ENCODE peak calls at places on chromosomes 11 and 22, in four cellular contexts. One of them, this sample, is unnamed.

GRCh38 chr11:58965246-58965985 is 26.1 kb downstream of the GLYATL1 start:
- DNase-seq in K562: no peak
- DNase-seq in H1: no peak
- DNase-seq in GM12878: no peak
- DNase-seq in this sample: no peak

GRCh38 chr22:36358533-36359171 is 29.1 kb downstream of the MYH9 start:
- DNase-seq in K562: no peak
- DNase-seq in H1: no peak
- DNase-seq in GM12878: no peak
- DNase-seq in this sample: no peak

GRCh38 chr11:20367313-20367948 is 3.9 kb downstream of the HTATIP2 start:
- DNase-seq in K562: peak
- DNase-seq in H1: no peak
- DNase-seq in GM12878: no peak
- DNase-seq in this sample: no peak

GRCh38 chr11:12793506-12793905 is 119.3 kb downstream of the TEAD1 start:
- DNase-seq in K562: no peak
- DNase-seq in H1: no peak
- DNase-seq in GM12878: no peak
- DNase-seq in this sample: no peak

GRCh38 chr11:100753562-100753961 is 66.5 kb downstream of the ARHGAP42 start:
- DNase-seq in K562: no peak
- DNase-seq in H1: no peak
- DNase-seq in GM12878: no peak
- DNase-seq in this sample: no peak

GRCh38 chr11:128669491-128669890 is 24.4 kb upstream of the FLI1 start:
- DNase-seq in K562: no peak
- DNase-seq in H1: no peak
- DNase-seq in GM12878: no peak
- DNase-seq in this sample: no peak

GRCh38 chr11:84969103-84969502 is 658.0 kb downstream of the DLG2 start:
- DNase-seq in K562: no peak
- DNase-seq in H1: no peak
- DNase-seq in GM12878: no peak
- DNase-seq in this sample: no peak

GRCh38 chr11:76626921-76627391 is 43.6 kb downstream of the LRRC32 start:
- DNase-seq in K562: no peak
- DNase-seq in H1: no peak
- DNase-seq in GM12878: peak
- DNase-seq in this sample: no peak

GRCh38 chr11:118918128-118918685 is 7.5 kb downstream of the BCL9L start:
- DNase-seq in K562: peak
- DNase-seq in H1: no peak
- DNase-seq in GM12878: no peak
- DNase-seq in this sample: peak

GRCh38 chr11:82117339-82117738 is 616.3 kb downstream of the FAM181B start:
- DNase-seq in K562: no peak
- DNase-seq in H1: no peak
- DNase-seq in GM12878: no peak
- DNase-seq in this sample: no peak

GRCh38 chr22:35719212-35719869 is 1.7 kb downstream of the APOL5 start:
- DNase-seq in K562: no peak
- DNase-seq in H1: peak
- DNase-seq in GM12878: no peak
- DNase-seq in this sample: no peak

GRCh38 chr22:36910461-36910860 is 3.0 kb upstream of the CSF2RB start:
- DNase-seq in K562: no peak
- DNase-seq in H1: no peak
- DNase-seq in GM12878: no peak
- DNase-seq in this sample: no peak

GRCh38 chr11:121514401-121514981 is 61.7 kb upstream of the SORL1-AS1 start:
- DNase-seq in K562: no peak
- DNase-seq in H1: no peak
- DNase-seq in GM12878: no peak
- DNase-seq in this sample: no peak

GRCh38 chr22:48925450-48925849 is 902.2 kb downstream of the BRD1 start:
- DNase-seq in K562: no peak
- DNase-seq in H1: no peak
- DNase-seq in GM12878: no peak
- DNase-seq in this sample: no peak

GRCh38 chr22:48929276-48929790 is 898.3 kb downstream of the BRD1 start:
- DNase-seq in K562: no peak
- DNase-seq in H1: peak
- DNase-seq in GM12878: no peak
- DNase-seq in this sample: no peak

GRCh38 chr22:48923909-48924475 is 903.7 kb downstream of the BRD1 start:
- DNase-seq in K562: no peak
- DNase-seq in H1: peak
- DNase-seq in GM12878: no peak
- DNase-seq in this sample: no peak

GRCh38 chr22:48927591-48927990 is 900.1 kb downstream of the BRD1 start:
- DNase-seq in K562: no peak
- DNase-seq in H1: peak
- DNase-seq in GM12878: no peak
- DNase-seq in this sample: no peak

DNA sequence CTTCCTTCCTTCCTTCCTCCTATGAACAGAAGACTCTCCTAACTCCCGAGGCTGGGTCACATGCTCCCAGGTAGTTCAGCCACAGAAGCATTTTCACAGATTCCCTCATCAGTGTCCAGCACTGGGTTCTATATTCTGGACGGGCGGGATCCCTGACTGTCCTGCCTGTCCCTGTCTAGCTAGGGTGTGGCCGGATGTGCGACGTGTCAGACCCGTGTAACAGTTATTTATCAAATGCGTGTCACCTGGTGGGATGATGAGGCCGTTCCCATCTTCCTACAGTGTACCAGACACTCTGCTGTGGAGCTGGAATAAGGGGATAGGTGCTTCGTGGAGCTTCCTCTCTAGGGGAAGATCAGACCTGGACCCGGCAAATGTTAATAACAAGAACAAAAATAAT is 901.0 kb downstream of the BRD1 start:
- DNase-seq in K562: no peak
- DNase-seq in H1: peak
- DNase-seq in GM12878: no peak
- DNase-seq in this sample: no peak
- TF ChIP-seq NRF1 in K562: no peak
- TF ChIP-seq NRF1 in H1: no peak
- TF ChIP-seq NRF1 in GM12878: no peak
- TF ChIP-seq NRF1 in this sample: no peak

GRCh38 chr11:79276900-79277299 is 163.9 kb downstream of the TENM4 start:
- DNase-seq in K562: no peak
- DNase-seq in H1: no peak
- DNase-seq in GM12878: no peak
- DNase-seq in this sample: no peak

GRCh38 chr11:79269923-79270322 is 170.9 kb downstream of the TENM4 start:
- DNase-seq in K562: no peak
- DNase-seq in H1: no peak
- DNase-seq in GM12878: no peak
- DNase-seq in this sample: peak

GRCh38 chr11:79274636-79275315 is 166.1 kb downstream of the TENM4 start:
- DNase-seq in K562: no peak
- DNase-seq in H1: no peak
- DNase-seq in GM12878: no peak
- DNase-seq in this sample: no peak

DNA sequence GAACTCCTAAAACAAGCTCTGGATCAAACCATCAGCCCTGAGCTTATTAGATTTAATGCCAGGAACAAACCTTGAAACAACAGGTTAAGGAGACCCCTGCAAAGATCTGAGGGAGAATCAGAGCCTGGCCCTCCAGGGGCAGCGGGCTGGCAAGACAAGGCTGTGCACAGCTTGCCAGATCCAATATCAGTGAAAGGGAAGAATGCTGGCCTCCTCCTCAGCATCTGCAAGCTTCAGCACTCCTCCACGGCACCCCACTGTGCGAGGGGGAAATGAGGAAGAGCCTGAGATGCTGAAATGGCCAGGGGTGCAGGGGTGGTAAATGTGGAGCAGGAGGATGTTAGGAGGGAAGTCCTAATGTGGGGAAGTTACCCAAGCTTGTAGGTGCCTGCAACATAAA is 167.0 kb downstream of the TENM4 start:
- DNase-seq in K562: no peak
- DNase-seq in H1: no peak
- DNase-seq in GM12878: no peak
- DNase-seq in this sample: no peak
- TF ChIP-seq NRF1 in K562: no peak
- TF ChIP-seq NRF1 in H1: no peak
- TF ChIP-seq NRF1 in GM12878: no peak
- TF ChIP-seq NRF1 in this sample: no peak

GRCh38 chr11:130817608-130817944 is 98.7 kb downstream of the SNX19 start:
- DNase-seq in K562: no peak
- DNase-seq in H1: no peak
- DNase-seq in GM12878: no peak
- DNase-seq in this sample: no peak

GRCh38 chr11:130816941-130817607 is 99.2 kb downstream of the SNX19 start:
- DNase-seq in K562: no peak
- DNase-seq in H1: no peak
- DNase-seq in GM12878: no peak
- DNase-seq in this sample: no peak

GRCh38 chr11:130815074-130815802 is 101.0 kb downstream of the SNX19 start:
- DNase-seq in K562: no peak
- DNase-seq in H1: no peak
- DNase-seq in GM12878: no peak
- DNase-seq in this sample: no peak

GRCh38 chr11:130815921-130816320 is 100.4 kb downstream of the SNX19 start:
- DNase-seq in K562: no peak
- DNase-seq in H1: no peak
- DNase-seq in GM12878: no peak
- DNase-seq in this sample: no peak

DNA sequence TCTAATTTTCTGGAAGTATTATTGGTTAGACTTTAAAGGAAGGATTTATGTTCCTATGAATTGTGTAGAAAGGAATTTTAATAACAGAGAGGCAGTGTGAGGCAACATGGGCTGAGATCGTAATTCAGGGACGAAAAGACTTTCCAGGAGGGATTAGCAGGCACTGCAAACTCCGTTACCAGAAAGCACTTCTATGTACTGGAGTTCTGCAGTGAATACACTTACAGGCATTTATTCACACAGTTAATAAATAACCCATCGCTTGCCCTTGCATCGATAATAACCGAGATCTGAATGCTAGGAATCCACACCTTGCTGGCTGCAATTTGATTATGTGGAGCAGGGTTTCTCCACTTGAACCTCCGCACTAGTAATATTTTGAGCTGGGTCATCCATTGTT is 99.8 kb downstream of the SNX19 start:
- DNase-seq in K562: no peak
- DNase-seq in H1: no peak
- DNase-seq in GM12878: no peak
- DNase-seq in this sample: no peak
- TF ChIP-seq NRF1 in K562: no peak
- TF ChIP-seq NRF1 in H1: no peak
- TF ChIP-seq NRF1 in GM12878: no peak
- TF ChIP-seq NRF1 in this sample: no peak

GRCh38 chr11:65849366-65849765 is 8.6 kb downstream of the CFL1 start:
- DNase-seq in K562: peak
- DNase-seq in H1: no peak
- DNase-seq in GM12878: no peak
- DNase-seq in this sample: peak
- TF ChIP-seq NRF1 in K562: no peak
- TF ChIP-seq NRF1 in H1: no peak
- TF ChIP-seq NRF1 in GM12878: no peak
- TF ChIP-seq NRF1 in this sample: no peak

DNA sequence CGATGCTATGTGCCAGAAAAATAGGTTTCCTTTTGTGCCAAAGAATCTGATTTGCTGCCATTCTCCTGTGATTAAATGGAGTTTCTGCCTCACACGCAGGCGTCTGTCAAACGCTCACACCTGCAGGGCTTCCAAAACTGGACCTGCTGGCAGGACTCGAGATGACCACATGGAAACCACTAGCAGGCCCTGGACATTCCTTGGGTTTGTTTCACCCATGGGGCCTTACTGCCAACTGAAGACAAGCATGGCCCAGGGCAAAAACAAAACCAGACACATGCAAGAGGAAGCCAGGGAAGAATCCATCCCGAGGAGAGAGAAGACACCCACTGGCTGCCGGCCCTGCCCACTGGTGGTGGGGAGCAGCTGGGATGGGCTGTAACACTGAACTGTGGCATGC is 55.9 kb upstream of the MN1 start:
- DNase-seq in K562: no peak
- DNase-seq in H1: no peak
- DNase-seq in GM12878: no peak
- DNase-seq in this sample: no peak
- TF ChIP-seq NRF1 in K562: no peak
- TF ChIP-seq NRF1 in H1: no peak
- TF ChIP-seq NRF1 in GM12878: no peak
- TF ChIP-seq NRF1 in this sample: no peak

GRCh38 chr11:10778217-10778970 is 27.3 kb downstream of the CTR9 start:
- DNase-seq in K562: no peak
- DNase-seq in H1: no peak
- DNase-seq in GM12878: no peak
- DNase-seq in this sample: peak

GRCh38 chr11:10780040-10780439 is 28.7 kb downstream of the EIF4G2 start:
- DNase-seq in K562: no peak
- DNase-seq in H1: no peak
- DNase-seq in GM12878: no peak
- DNase-seq in this sample: no peak

GRCh38 chr11:10777806-10778205 is 26.8 kb downstream of the CTR9 start:
- DNase-seq in K562: no peak
- DNase-seq in H1: no peak
- DNase-seq in GM12878: no peak
- DNase-seq in this sample: no peak

GRCh38 chr11:10777393-10777793 is 26.3 kb downstream of the CTR9 start:
- DNase-seq in K562: no peak
- DNase-seq in H1: no peak
- DNase-seq in GM12878: no peak
- DNase-seq in this sample: no peak

DNA sequence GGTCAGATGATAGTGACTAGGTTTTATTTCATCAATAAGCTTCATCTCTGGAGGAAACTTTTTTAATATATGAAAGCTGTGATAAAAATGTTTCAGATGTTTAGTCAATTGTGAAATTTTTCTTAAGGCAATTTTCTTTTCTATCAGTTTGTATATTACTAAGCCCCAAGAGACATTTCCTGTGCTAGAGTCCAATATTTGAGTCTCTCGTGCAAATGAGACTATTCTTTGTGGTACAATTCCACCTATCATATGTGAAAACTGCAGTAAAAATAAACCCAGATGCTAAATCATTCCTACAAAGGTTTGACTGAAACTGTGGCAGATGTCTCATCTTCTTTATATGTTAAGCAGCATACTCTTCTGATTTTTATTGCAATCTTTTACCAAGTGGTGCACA is 28.0 kb downstream of the CTR9 start:
- DNase-seq in K562: no peak
- DNase-seq in H1: no peak
- DNase-seq in GM12878: no peak
- DNase-seq in this sample: no peak
- TF ChIP-seq NRF1 in K562: no peak
- TF ChIP-seq NRF1 in H1: no peak
- TF ChIP-seq NRF1 in GM12878: no peak
- TF ChIP-seq NRF1 in this sample: no peak

This sample was measured in SK-N-SH.